ENCODE peak calls at places on chromosomes 5 and 9, in eight cellular contexts. S is prostate gland, G is Caco-2, Y is A549, U is hepatocyte, O is mucosa of descending colon, C is Panc1, I is endodermal cell. J is an unnamed sample.

GRCh38 chr5:79070002-79070567 is 518 bp downstream of the BHMT2 start:
- DNase-seq in O (no peak), I (no peak), G (no peak), U (no peak), S (no peak), Y (no peak), C (no peak), J (peak; percentile 55)

GRCh38 chr9:133306242-133307194 is 29.5 kb downstream of the SURF6 start:
- DNase-seq in I (no peak), S (no peak), Y (no peak), G (no peak), U (no peak), O (no peak), C (no peak), J (no peak)

GRCh38 chr9:68546596-68547390 is 6.1 kb upstream of the TMEM252 start:
- DNase-seq in O (peak; percentile 40), S (no peak), C (no peak), G (no peak), Y (no peak), I (no peak), U (no peak), J (peak; percentile 48)

GRCh38 chr9:86660146-86660545 is 287.2 kb downstream of the GAS1 start:
- DNase-seq in S (no peak), Y (no peak), G (no peak), U (no peak), I (no peak), C (no peak), O (no peak), J (peak; percentile 78)

GRCh38 chr9:93820667-93821306 is 134.4 kb downstream of the BARX1 start:
- DNase-seq in I (peak; percentile 74), S (no peak), G (peak; percentile 21), O (no peak), C (no peak), Y (no peak), U (no peak), J (peak; percentile 36)

GRCh38 chr5:94240616-94241287 is 377.7 kb downstream of the KIAA0825 start:
- DNase-seq in I (no peak), U (peak; percentile 4), S (no peak), C (no peak), G (no peak), Y (no peak), O (no peak), J (no peak)

GRCh38 chr5:127564002-127564769 is 46.7 kb downstream of the PRRC1 start:
- DNase-seq in Y (peak; percentile 65), G (peak; percentile 71), O (no peak), I (peak; percentile 71), C (peak; percentile 42), U (peak; percentile 77), S (peak; percentile 60), J (peak; percentile 79)

GRCh38 chr5:140142802-140143201 is 17.1 kb downstream of the IGIP start:
- DNase-seq in O (no peak), U (peak; percentile 39), G (no peak), S (no peak), C (no peak), Y (no peak), I (no peak), J (no peak)

GRCh38 chr9:135604437-135605237 is 34.7 kb downstream of the GLT6D1 start:
- DNase-seq in U (no peak), C (no peak), S (peak; percentile 4), G (no peak), Y (no peak), O (peak; percentile 50), I (no peak), J (no peak)

GRCh38 chr5:174581483-174581882 is 142.9 kb upstream of the MSX2 start:
- DNase-seq in C (no peak), I (peak; percentile 89), Y (peak; percentile 51), G (peak; percentile 72), O (no peak), S (no peak), U (peak; percentile 75), J (peak; percentile 46)

GRCh38 chr5:91742504-91742903 is 359.4 kb upstream of the ARRDC3 start:
- DNase-seq in S (no peak), O (no peak), Y (no peak), I (no peak), U (no peak), C (no peak), G (no peak), J (no peak)

GRCh38 chr9:99104459-99105151 is at the start of gene TGFBR1:
- DNase-seq in O (peak; percentile 96), C (peak; percentile 13), I (peak; percentile 98), S (peak; percentile 93), G (peak; percentile 96), U (peak; percentile 97), Y (peak; percentile 89), J (peak; percentile 96)

GRCh38 chr5:157519579-157520253 is 55.9 kb downstream of the ADAM19 start:
- DNase-seq in Y (no peak), S (no peak), O (no peak), G (no peak), I (no peak), C (no peak), U (no peak), J (no peak)

GRCh38 chr5:157514974-157515373 is 55.0 kb downstream of the NIPAL4 start:
- DNase-seq in O (no peak), S (no peak), Y (no peak), I (no peak), U (no peak), G (no peak), C (no peak), J (no peak)

GRCh38 chr5:157516016-157516415 is 56.0 kb downstream of the NIPAL4 start:
- DNase-seq in U (peak; percentile 37), G (no peak), S (no peak), C (no peak), I (no peak), Y (peak; percentile 30), O (no peak), J (no peak)

GRCh38 chr5:157518963-157519362 is 56.6 kb downstream of the ADAM19 start:
- DNase-seq in U (no peak), C (no peak), S (no peak), Y (no peak), G (no peak), I (no peak), O (no peak), J (no peak)

DNA sequence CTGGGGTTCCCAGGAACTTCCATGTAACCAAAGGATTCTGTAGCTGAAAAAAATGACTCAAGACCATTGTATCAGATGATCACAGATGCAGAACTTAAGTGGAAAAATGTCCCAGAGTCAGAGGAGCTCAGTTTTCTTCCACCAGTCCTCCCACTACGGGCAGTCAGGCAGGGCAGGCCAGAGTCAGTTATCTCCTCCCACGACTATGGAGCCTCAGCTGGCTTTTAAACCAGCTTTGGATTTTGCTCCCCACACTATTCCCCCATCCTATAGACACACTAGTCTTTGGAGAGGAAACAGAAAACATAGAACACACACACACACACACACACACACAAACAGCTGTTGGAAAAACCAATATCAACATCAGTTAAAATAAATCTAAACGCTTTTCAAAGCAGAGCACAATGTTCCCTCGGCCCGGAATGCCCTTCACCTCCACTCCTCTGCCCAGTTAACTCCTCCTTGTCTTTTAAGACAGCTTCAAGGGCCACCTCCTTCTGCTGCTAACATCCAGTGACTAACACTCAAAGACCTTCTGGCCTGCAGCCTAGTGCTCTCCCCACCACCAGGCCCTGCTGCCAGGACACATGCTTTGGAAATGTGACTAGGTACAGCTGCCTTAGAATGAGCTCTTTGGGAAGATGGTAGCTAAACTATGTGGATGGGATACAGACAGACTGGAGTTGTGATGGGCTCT is 56.8 kb downstream of the NIPAL4 start:
- DNase-seq in G (no peak), Y (peak; percentile 52), U (peak; percentile 26), O (no peak), S (peak; percentile 16), I (no peak), C (no peak), J (peak; percentile 22)
- H3K4me1 ChIP-seq in G (no peaks in the 10 kb centered on the region), Y (peaks cover 40% of the 10 kb centered on the region), U (no peaks in the 10 kb centered on the region), O (peaks cover 4% of the 10 kb centered on the region), S (no peaks in the 10 kb centered on the region), I (peaks cover 10% of the 10 kb centered on the region), C (no peaks in the 10 kb centered on the region), J (peaks cover 4% of the 10 kb centered on the region)

DNA sequence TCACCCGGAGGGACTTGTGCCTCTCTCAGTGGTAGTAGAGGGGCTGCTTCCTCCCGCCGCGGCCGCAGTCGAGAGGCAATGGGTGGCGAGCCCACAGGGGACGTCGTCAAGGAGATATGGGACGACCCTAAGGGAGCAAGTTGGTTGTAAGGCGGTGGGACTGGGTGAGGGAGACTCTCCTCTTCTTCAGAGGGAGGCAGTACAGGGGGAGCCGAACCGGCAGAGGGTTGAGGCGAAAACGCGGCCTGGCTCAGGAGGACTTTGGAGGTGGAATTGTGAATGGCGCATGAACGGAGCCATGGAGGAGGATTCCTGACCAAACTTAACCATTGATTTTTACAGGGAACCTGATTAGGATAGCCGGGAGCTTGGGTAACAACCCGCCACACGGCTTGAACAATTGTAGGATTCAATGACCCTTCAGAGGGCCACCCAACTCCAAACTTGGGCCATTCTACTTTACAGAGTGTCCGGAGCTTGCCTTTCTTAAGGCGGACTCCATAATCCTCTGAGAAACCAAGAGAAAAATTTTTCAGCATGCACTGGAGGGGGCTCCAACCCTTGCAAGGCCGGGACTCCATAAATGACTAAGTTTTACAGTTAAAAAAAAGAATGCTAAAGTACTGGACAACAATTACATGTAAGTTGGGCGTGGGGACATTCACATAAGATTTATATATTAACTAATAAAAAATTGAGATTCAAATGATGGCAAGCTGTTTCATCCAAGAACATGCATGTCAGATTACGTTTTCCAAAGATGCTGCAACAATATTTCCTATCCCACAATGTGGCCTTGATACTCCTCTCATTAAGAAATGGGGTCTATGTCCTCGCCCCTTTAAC is 19.4 kb upstream of the RHOBTB3 start:
- DNase-seq in U (no peak), Y (no peak), G (no peak), S (no peak), O (no peak), C (no peak), I (peak; percentile 90), J (no peak)
- H3K4me1 ChIP-seq in U (peaks cover 20% of the 10 kb centered on the region), Y (peaks cover 21% of the 10 kb centered on the region), G (peaks cover 54% of the 10 kb centered on the region), S (no peaks in the 10 kb centered on the region), O (no peaks in the 10 kb centered on the region), C (peaks cover 6% of the 10 kb centered on the region), I (peaks cover 5% of the 10 kb centered on the region), J (peaks cover 48% of the 10 kb centered on the region)

GRCh38 chr5:1316941-1317340 is 22.1 kb upstream of the TERT start:
- DNase-seq in O (no peak), I (peak; percentile 46), S (no peak), C (no peak), U (no peak), Y (no peak), G (no peak), J (no peak)
- H3K4me1 ChIP-seq in O (peaks cover 41% of the 10 kb centered on the region), I (peaks cover 6% of the 10 kb centered on the region), S (peaks cover 14% of the 10 kb centered on the region), C (peaks cover 21% of the 10 kb centered on the region), U (peaks cover 18% of the 10 kb centered on the region), Y (peaks cover 13% of the 10 kb centered on the region), G (peaks cover 25% of the 10 kb centered on the region), J (no peaks in the 10 kb centered on the region)

GRCh38 chr5:41414598-41414997 is 95.8 kb downstream of the PLCXD3 start:
- DNase-seq in C (peak; percentile 63), S (no peak), G (peak; percentile 19), O (no peak), I (no peak), U (peak; percentile 54), Y (peak; percentile 80), J (no peak)

GRCh38 chr5:41412496-41412895 is 97.9 kb downstream of the PLCXD3 start:
- DNase-seq in Y (no peak), G (no peak), I (no peak), O (no peak), C (no peak), S (no peak), U (no peak), J (no peak)

GRCh38 chr5:41415242-41415641 is 95.2 kb downstream of the PLCXD3 start:
- DNase-seq in G (no peak), I (no peak), O (no peak), U (no peak), C (no peak), S (no peak), Y (no peak), J (no peak)

GRCh38 chr5:41410737-41411136 is 99.7 kb downstream of the PLCXD3 start:
- DNase-seq in Y (peak; percentile 50), S (no peak), O (no peak), I (peak; percentile 82), U (no peak), G (no peak), C (no peak), J (no peak)

GRCh38 chr5:41413067-41413466 is 97.3 kb downstream of the PLCXD3 start:
- DNase-seq in I (no peak), U (no peak), Y (no peak), O (no peak), C (no peak), G (no peak), S (no peak), J (no peak)
- H3K4me1 ChIP-seq in I (peaks cover 13% of the 10 kb centered on the region), U (peaks cover 14% of the 10 kb centered on the region), Y (peaks cover 83% of the 10 kb centered on the region), O (no peaks in the 10 kb centered on the region), C (no peaks in the 10 kb centered on the region), G (peaks cover 35% of the 10 kb centered on the region), S (no peaks in the 10 kb centered on the region), J (peaks cover 24% of the 10 kb centered on the region)